ENCODE peak calls at places on chromosomes 11 and 22, in eight cellular contexts. W, P, N, L, G, O, C and A are unnamed samples.

GRCh38 chr11:7689239-7689638 is 15.9 kb upstream of the CYB5R2 start:
- DNase-seq in W (no peak), P (no peak), N (no peak), L (no peak), G (no peak), O (no peak), C (no peak), A (no peak)

GRCh38 chr22:22127100-22127499 is 117.5 kb upstream of the VPREB1 start:
- DNase-seq in W (no peak), P (no peak), N (no peak), L (no peak), G (no peak), O (no peak), C (no peak), A (no peak)

GRCh38 chr11:44814881-44815592 is 88.3 kb downstream of the TSPAN18 start:
- DNase-seq in W (no peak), P (no peak), N (no peak), L (no peak), G (no peak), O (no peak), C (no peak), A (no peak)

GRCh38 chr11:128776434-128777284 is 82.8 kb downstream of the FLI1 start:
- DNase-seq in W (peak; percentile 49), P (no peak), N (no peak), L (peak; percentile 76), G (peak; percentile 76), O (no peak), C (peak; percentile 47), A (peak; percentile 68)

GRCh38 chr22:24049211-24049610 is 38.1 kb downstream of the CABIN1 start:
- DNase-seq in W (no peak), P (no peak), N (no peak), L (no peak), G (peak; percentile 32), O (no peak), C (no peak), A (no peak)

GRCh38 chr11:45233121-45233803 is 52.9 kb downstream of the SYT13 start:
- DNase-seq in W (peak; percentile 76), P (peak; percentile 40), N (no peak), L (peak; percentile 66), G (peak; percentile 71), O (peak; percentile 47), C (peak; percentile 70), A (peak; percentile 66)

GRCh38 chr11:118435233-118435892 is 929 bp upstream of the KMT2A start:
- DNase-seq in W (peak; percentile 53), P (peak; percentile 26), N (no peak), L (peak; percentile 46), G (peak; percentile 49), O (no peak), C (peak; percentile 54), A (no peak)

GRCh38 chr11:117999354-117999993 is 13.3 kb downstream of the IL10RA start:
- DNase-seq in W (no peak), P (no peak), N (no peak), L (no peak), G (no peak), O (no peak), C (no peak), A (no peak)

GRCh38 chr22:29258407-29259252 is 9.2 kb downstream of the RHBDD3 start:
- DNase-seq in W (no peak), P (no peak), N (no peak), L (no peak), G (no peak), O (no peak), C (no peak), A (peak; percentile 44)

GRCh38 chr11:17531818-17532131 is 12.4 kb downstream of the USH1C start:
- DNase-seq in W (no peak), P (no peak), N (no peak), L (no peak), G (no peak), O (no peak), C (no peak), A (no peak)

GRCh38 chr11:10606536-10607208 is 38.2 kb upstream of the LYVE1 start:
- DNase-seq in W (no peak), P (no peak), N (no peak), L (no peak), G (no peak), O (no peak), C (peak; percentile 16), A (no peak)

DNA sequence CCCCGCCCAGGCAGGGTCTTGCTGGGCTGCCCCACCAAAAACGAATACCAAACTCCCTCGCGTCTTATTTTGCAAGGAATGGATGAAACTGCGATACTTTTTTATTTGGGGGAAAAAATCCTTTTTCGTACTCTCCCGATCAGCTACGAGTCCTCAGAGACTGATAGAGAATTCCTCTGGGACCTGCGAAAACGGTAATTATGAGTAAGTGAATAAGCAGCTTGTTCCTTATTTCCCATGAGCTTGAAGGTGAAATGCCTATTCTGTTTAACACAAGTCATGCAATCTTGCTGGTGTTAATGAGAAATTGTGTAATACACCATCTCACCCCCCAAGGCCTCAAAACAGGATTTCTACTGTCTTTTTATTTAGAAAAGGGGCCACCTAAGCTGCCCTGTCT is 5.5 kb downstream of the GRK3 start:
- DNase-seq in W (no peak), P (no peak), N (no peak), L (no peak), G (no peak), O (no peak), C (no peak), A (no peak)
- H3K4me1 ChIP-seq in W (peaks cover 22% of the 10 kb centered on the region), P (peaks cover 4% of the 10 kb centered on the region), N (peaks cover 14% of the 10 kb centered on the region), L (peaks cover 22% of the 10 kb centered on the region), G (peaks cover 12% of the 10 kb centered on the region), O (no peaks in the 10 kb centered on the region), C (no peaks in the 10 kb centered on the region), A (peaks cover 8% of the 10 kb centered on the region)

GRCh38 chr22:44092636-44093220 is 68.6 kb downstream of the PARVB start:
- DNase-seq in W (no peak), P (no peak), N (no peak), L (no peak), G (no peak), O (no peak), C (no peak), A (no peak)

GRCh38 chr22:44089717-44090570 is 65.8 kb downstream of the PARVB start:
- DNase-seq in W (no peak), P (no peak), N (no peak), L (no peak), G (no peak), O (no peak), C (no peak), A (no peak)

GRCh38 chr22:44091751-44092150 is 67.6 kb downstream of the PARVB start:
- DNase-seq in W (no peak), P (no peak), N (no peak), L (no peak), G (no peak), O (no peak), C (no peak), A (no peak)

GRCh38 chr22:44090571-44090905 is 66.4 kb downstream of the PARVB start:
- DNase-seq in W (no peak), P (no peak), N (no peak), L (no peak), G (no peak), O (no peak), C (no peak), A (no peak)

DNA sequence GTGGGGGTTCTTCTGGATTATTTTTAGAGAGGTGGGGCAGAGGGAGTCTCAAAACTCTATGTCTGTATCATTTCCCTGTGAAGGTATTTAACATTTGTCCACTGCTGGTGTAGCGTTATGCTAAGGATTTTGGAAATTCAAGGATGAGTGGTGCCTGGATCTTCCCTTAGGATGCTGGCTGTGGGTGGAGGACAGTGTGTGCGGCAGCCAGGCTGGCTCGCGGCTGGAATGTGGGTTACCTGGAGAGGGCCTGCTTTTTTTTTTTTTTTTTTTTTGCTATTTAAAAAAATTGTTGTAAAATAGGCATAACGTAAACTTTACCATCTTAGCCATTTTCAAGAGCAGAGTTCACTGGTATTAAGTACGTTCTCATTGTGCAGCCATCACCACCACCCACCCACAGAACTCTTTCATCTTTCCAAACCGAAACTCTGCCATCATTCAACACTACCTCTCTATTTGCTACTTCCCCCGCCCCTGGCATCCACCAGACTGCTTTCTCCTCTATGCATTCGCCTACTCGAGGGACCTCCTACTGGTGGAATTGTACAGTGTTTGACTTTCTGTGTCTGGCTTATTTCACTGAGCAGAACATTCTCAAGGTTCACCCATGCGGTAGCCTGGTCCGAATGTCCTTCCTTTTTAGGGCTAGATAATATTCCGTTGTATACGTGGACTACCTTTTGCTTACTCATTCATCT is 67.1 kb downstream of the PARVB start:
- DNase-seq in W (no peak), P (no peak), N (no peak), L (no peak), G (no peak), O (no peak), C (peak; percentile 26), A (no peak)
- TF ChIP-seq CTCF in W (no peak), P (no peak), N (no peak), L (no peak), G (no peak), O (no peak), C (peak; percentile 47), A (no peak)

DNA sequence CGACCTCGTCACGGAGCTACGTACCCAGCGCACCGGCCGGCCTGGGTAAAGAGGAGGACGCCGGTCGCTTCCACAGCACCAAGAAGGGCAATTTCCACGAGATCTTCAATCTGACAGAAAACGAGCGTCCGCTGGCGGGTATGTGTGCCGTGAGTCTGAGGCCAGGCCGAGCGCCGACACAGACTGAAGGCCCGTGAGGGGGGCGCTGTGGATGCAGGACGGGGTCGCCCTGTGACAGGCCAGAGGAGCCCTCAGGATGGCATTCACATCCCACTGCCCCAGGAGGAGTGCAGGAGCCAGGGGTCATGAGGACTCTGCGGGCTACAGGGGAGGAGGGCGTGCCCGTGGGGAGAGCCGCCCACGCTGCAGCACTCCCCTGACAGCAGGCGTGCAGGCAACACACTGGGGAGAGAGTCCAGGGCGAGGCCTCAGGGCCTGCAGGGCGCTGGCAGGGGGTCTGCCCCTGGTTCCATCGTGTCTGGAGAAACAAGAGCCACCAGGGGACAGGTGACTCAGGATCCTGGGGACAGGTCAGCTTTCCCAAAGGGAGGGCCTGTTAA is 53.6 kb downstream of the GRAMD4 start:
- DNase-seq in W (no peak), P (no peak), N (no peak), L (no peak), G (no peak), O (no peak), C (no peak), A (no peak)
- H3K4me3 ChIP-seq in W (no peak overlapping the region), P (no peak overlapping the region), N (no peak overlapping the region), L (peak overlapping the region; percentile 56), G (no peak overlapping the region), O (peak overlapping the region; percentile 9), C (no peak overlapping the region), A (no peak overlapping the region)

GRCh38 chr11:57321996-57322880 is 2.5 kb downstream of the TNKS1BP1 start:
- DNase-seq in W (peak; percentile 88), P (peak; percentile 94), N (peak; percentile 30), L (peak; percentile 89), G (peak; percentile 87), O (peak; percentile 86), C (peak; percentile 93), A (peak; percentile 95)

GRCh38 chr11:57324154-57324885 is 432 bp downstream of the TNKS1BP1 start:
- DNase-seq in W (peak; percentile 33), P (peak; percentile 40), N (peak; percentile 30), L (peak; percentile 53), G (peak; percentile 54), O (no peak), C (peak; percentile 20), A (no peak)

GRCh38 chr11:57324886-57325734 is at the start of gene TNKS1BP1:
- DNase-seq in W (peak; percentile 98), P (peak; percentile 99), N (peak; percentile 83), L (peak; percentile 97), G (peak; percentile 96), O (peak; percentile 97), C (peak; percentile 98), A (peak; percentile 100)

GRCh38 chr11:57322881-57323467 is 1.8 kb downstream of the TNKS1BP1 start:
- DNase-seq in W (no peak), P (no peak), N (no peak), L (no peak), G (no peak), O (no peak), C (peak; percentile 21), A (no peak)

GRCh38 chr11:57323503-57324153 is 1.1 kb downstream of the TNKS1BP1 start:
- DNase-seq in W (no peak), P (no peak), N (no peak), L (no peak), G (no peak), O (no peak), C (no peak), A (no peak)
- H3K4me1 ChIP-seq in W (peaks cover 65% of the 10 kb centered on the region), P (peaks cover 22% of the 10 kb centered on the region), N (peaks cover 71% of the 10 kb centered on the region), L (peaks cover 80% of the 10 kb centered on the region), G (peaks cover 64% of the 10 kb centered on the region), O (no peaks in the 10 kb centered on the region), C (peaks cover 53% of the 10 kb centered on the region), A (peaks cover 58% of the 10 kb centered on the region)